ENCODE peak calls at places on chromosomes 7 and 10, in ten cellular contexts. M, Y, A, J, E, R, Z, L, T and Q are unnamed samples.

GRCh38 chr10:126749030-126749655 is 78.7 kb upstream of the C10orf90 start:
- DNase-seq in M (peak), Y (peak), A (peak), J (peak), E (peak), R (peak), Z (peak), L (peak), T (peak), Q (peak)

GRCh38 chr10:98300526-98300925 is 32.5 kb upstream of the LOXL4 start:
- DNase-seq in M (no peak), Y (no peak), A (no peak), J (no peak), E (no peak), R (no peak), Z (no peak), L (no peak), T (no peak), Q (no peak)

GRCh38 chr10:22500567-22501369 is 155.5 kb downstream of the SPAG6 start:
- DNase-seq in M (no peak), Y (no peak), A (no peak), J (no peak), E (peak), R (peak), Z (no peak), L (no peak), T (no peak), Q (no peak)

GRCh38 chr7:140518370-140519006 is 39.2 kb upstream of the MKRN1 start:
- DNase-seq in M (no peak), Y (no peak), A (no peak), J (no peak), E (peak), R (no peak), Z (no peak), L (no peak), T (peak), Q (no peak)

GRCh38 chr10:21372651-21373410 is 152.7 kb downstream of the SKIDA1 start:
- DNase-seq in M (peak), Y (peak), A (peak), J (peak), E (peak), R (peak), Z (peak), L (no peak), T (peak), Q (peak)

GRCh38 chr7:90660100-90660499 is 64.0 kb downstream of the CDK14 start:
- DNase-seq in M (no peak), Y (no peak), A (no peak), J (no peak), E (no peak), R (no peak), Z (no peak), L (no peak), T (no peak), Q (no peak)

GRCh38 chr10:22278441-22278782 is 37.8 kb upstream of the COMMD3 start:
- DNase-seq in M (no peak), Y (no peak), A (no peak), J (no peak), E (no peak), R (no peak), Z (no peak), L (no peak), T (no peak), Q (no peak)

GRCh38 chr10:42996588-42996987 is 80.3 kb upstream of the RET start:
- DNase-seq in M (peak), Y (no peak), A (no peak), J (no peak), E (no peak), R (no peak), Z (no peak), L (no peak), T (no peak), Q (no peak)

GRCh38 chr7:132804849-132805485 is 228.7 kb upstream of the PLXNA4 start:
- DNase-seq in M (no peak), Y (no peak), A (no peak), J (no peak), E (no peak), R (no peak), Z (no peak), L (no peak), T (no peak), Q (no peak)

GRCh38 chr7:125572414-125572813 is 642.8 kb upstream of the POT1 start:
- DNase-seq in M (no peak), Y (no peak), A (no peak), J (no peak), E (no peak), R (no peak), Z (no peak), L (no peak), T (no peak), Q (no peak)

GRCh38 chr7:117219485-117219884 is 103.4 kb downstream of the WNT2 start:
- DNase-seq in M (no peak), Y (no peak), A (no peak), J (no peak), E (no peak), R (peak), Z (peak), L (no peak), T (no peak), Q (no peak)

GRCh38 chr7:816751-817671 is 15.3 kb upstream of the SUN1 start:
- DNase-seq in M (peak), Y (peak), A (peak), J (no peak), E (no peak), R (peak), Z (peak), L (peak), T (peak), Q (no peak)

GRCh38 chr7:98802088-98802780 is 67.6 kb downstream of the TMEM130 start:
- DNase-seq in M (no peak), Y (peak), A (no peak), J (peak), E (peak), R (peak), Z (peak), L (no peak), T (no peak), Q (no peak)

GRCh38 chr10:29189272-29189671 is 99.6 kb upstream of the LYZL1 start:
- DNase-seq in M (no peak), Y (no peak), A (no peak), J (no peak), E (no peak), R (peak), Z (peak), L (no peak), T (no peak), Q (no peak)

DNA sequence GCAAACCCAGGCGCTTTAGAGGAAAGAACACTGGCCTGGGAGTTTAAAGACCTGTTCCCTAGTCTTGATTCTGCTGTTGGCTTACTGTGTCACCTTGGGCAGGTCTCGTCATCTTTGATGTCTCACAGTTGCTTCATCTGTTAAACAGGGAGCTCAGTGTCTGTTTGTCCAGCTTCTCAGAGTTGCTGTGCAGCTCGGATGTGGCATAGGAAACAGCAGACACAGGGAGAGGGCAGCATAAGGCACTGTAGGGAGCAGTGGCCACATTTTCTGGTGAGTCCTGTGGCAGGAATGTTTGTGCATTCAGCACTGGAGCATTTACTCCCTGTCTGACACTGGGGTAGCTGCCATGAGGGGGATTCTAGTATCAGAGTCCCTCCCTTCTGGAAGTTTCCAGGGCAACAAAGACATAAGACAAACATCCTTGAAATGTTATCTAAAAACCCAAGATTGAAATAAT is 2.0 kb downstream of the REPIN1 start:
- DNase-seq in M (no peak), Y (no peak), A (no peak), J (peak), E (no peak), R (peak), Z (peak), L (no peak), T (no peak), Q (no peak)
- H3K4me3 ChIP-seq in M (peak), Y (peak), A (no peak), J (peak), E (peak), R (peak), Z (no peak), L (no peak), T (no peak), Q (peak)

GRCh38 chr10:73493781-73494180 is 2.0 kb downstream of the PPP3CB start:
- DNase-seq in M (no peak), Y (no peak), A (no peak), J (peak), E (no peak), R (peak), Z (peak), L (no peak), T (no peak), Q (no peak)
- H3K4me3 ChIP-seq in M (no peak), Y (peak), A (peak), J (peak), E (peak), R (peak), Z (no peak), L (no peak), T (no peak), Q (no peak)

GRCh38 chr7:46781901-46782439 is 799.9 kb downstream of the TNS3 start:
- DNase-seq in M (no peak), Y (no peak), A (no peak), J (peak), E (no peak), R (no peak), Z (no peak), L (no peak), T (no peak), Q (no peak)
- H3K4me3 ChIP-seq in M (no peak), Y (no peak), A (no peak), J (no peak), E (no peak), R (no peak), Z (no peak), L (no peak), T (no peak), Q (no peak)

GRCh38 chr10:101237080-101237817 is 8.0 kb upstream of the LBX1 start:
- DNase-seq in M (no peak), Y (no peak), A (no peak), J (no peak), E (no peak), R (peak), Z (no peak), L (no peak), T (no peak), Q (no peak)
- H3K4me3 ChIP-seq in M (no peak), Y (no peak), A (no peak), J (no peak), E (no peak), R (no peak), Z (no peak), L (no peak), T (no peak), Q (no peak)

DNA sequence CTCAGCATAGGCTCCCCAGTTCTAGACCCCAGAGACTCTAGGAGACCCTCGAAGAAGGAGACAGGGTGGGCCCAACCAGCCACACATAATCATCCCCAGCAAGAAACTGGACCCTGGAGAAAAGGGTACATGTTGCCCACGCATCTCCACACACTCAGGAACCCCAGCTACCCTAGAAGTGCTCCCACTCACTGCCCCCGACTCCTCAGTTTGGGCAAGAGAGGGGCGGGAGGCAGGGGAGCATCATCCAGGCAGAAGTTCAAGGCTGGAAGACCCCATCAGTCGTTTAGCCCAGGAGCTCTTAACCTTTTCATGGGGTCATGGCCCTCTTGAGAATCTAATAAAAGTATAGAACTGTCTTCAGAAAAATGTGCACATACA is 1.8 kb upstream of the ZNF467 start:
- DNase-seq in M (no peak), Y (no peak), A (no peak), J (no peak), E (no peak), R (no peak), Z (no peak), L (no peak), T (no peak), Q (no peak)
- H3K4me3 ChIP-seq in M (no peak), Y (no peak), A (no peak), J (no peak), E (no peak), R (no peak), Z (no peak), L (no peak), T (no peak), Q (no peak)

GRCh38 chr10:11208243-11208642 is 190.6 kb downstream of the CELF2 start:
- DNase-seq in M (no peak), Y (no peak), A (no peak), J (no peak), E (no peak), R (no peak), Z (no peak), L (no peak), T (no peak), Q (no peak)

GRCh38 chr10:11207276-11207809 is 189.7 kb downstream of the CELF2 start:
- DNase-seq in M (no peak), Y (no peak), A (no peak), J (no peak), E (no peak), R (no peak), Z (no peak), L (no peak), T (no peak), Q (no peak)

GRCh38 chr10:11210211-11210922 is 192.7 kb downstream of the CELF2 start:
- DNase-seq in M (peak), Y (no peak), A (no peak), J (no peak), E (no peak), R (no peak), Z (no peak), L (no peak), T (no peak), Q (no peak)

GRCh38 chr10:11209810-11210141 is 192.1 kb downstream of the CELF2 start:
- DNase-seq in M (no peak), Y (no peak), A (peak), J (no peak), E (no peak), R (no peak), Z (no peak), L (no peak), T (no peak), Q (peak)

DNA sequence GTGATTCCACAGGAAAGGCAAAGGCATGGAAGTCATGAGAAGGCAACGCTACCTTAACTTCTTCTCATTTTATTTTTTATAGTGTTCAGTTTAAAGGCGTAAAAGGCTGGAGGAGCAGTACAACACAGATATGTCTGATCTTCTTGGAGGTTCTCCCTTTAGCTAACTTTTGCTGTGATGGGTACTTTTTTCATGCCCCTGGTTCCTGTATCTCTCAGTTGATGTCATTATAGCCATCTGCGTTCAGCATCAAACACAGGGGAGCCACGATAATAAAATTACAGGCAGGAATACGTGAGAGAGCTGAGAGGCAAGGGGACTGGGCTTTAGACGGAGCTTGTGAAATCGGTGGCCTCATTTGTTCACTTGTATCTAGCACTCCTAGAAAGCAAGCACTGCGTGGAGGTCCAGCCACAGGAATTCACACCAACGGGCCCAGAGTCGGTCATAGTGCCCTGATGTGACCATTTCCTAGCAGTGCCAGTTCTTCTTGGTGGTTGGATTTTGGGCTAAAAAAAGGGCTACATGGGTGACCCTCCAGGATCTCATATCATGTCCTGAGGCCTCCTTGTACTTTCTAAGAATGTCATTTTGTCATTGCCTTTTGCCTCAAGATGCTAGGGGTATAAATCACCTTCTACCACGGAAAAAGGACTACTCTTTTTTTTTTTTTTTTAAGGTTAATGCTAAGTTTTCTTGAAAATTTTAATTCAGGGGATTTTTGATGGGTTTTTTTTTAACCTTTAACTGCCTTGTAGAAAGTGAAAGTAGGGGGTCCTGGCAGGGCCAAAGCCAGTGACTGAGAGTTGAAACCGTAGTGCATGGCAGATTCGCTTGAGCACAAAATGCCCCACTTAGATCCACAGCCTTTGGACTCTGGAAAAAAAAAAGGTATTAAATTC is 191.5 kb downstream of the CELF2 start:
- DNase-seq in M (no peak), Y (no peak), A (peak), J (no peak), E (no peak), R (no peak), Z (no peak), L (no peak), T (no peak), Q (no peak)
- H3K4me3 ChIP-seq in M (no peak), Y (no peak), A (peak), J (no peak), E (no peak), R (no peak), Z (no peak), L (no peak), T (no peak), Q (no peak)

DNA sequence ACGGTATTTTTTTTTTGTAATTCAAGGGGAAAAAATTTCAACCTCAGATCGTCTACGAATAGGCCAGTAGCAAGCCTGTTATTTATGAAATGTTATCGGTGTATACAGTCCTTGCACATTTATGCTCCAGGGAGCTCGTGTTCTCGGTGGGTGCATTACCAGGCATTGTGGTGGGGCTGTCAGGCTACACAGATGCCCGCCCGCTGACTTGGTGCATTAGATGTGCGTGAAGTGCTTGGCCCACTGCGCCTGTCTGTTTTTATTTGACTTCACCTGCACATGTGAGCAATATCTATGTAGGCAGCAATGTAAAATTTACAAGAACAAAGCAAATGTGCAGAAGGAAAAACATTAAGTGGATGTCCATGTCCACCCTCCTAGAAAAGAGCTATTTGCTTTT is 2.7 kb downstream of the FOXK1 start:
- DNase-seq in M (no peak), Y (no peak), A (no peak), J (no peak), E (no peak), R (no peak), Z (no peak), L (no peak), T (no peak), Q (no peak)
- H3K4me3 ChIP-seq in M (no peak), Y (peak), A (peak), J (no peak), E (no peak), R (peak), Z (no peak), L (no peak), T (peak), Q (no peak)